ENCODE peak calls at places on chromosomes 7 and 10, in five cellular contexts. R is bronchial epithelial cell, Q is fibroblast of lung, P is dorsolateral prefrontal cortex, T is mucosa of descending colon. Z is an unnamed sample.

GRCh38 chr10:124152139-124152780 is 58.9 kb upstream of the CHST15 start:
- DNase-seq in R (peak; percentile 80), Q (peak; percentile 89), P (no peak), T (peak; percentile 67), Z (no peak)

GRCh38 chr10:32189400-32190084 is 133.3 kb upstream of the KIF5B start:
- DNase-seq in R (peak; percentile 20), Q (peak; percentile 30), P (no peak), T (no peak), Z (no peak)

GRCh38 chr7:11743016-11743415 is 89.0 kb downstream of the THSD7A start:
- DNase-seq in R (no peak), Q (no peak), P (no peak), T (no peak), Z (no peak)

GRCh38 chr7:142603870-142604448 is 145.3 kb upstream of the PRSS1 start:
- DNase-seq in R (peak; percentile 50), Q (peak; percentile 52), P (peak; percentile 36), T (no peak), Z (no peak)

GRCh38 chr10:27759483-27760281 is 14.1 kb upstream of the MKX start:
- DNase-seq in R (no peak), Q (no peak), P (no peak), T (no peak), Z (no peak)

GRCh38 chr10:89074120-89074519 is 83.5 kb downstream of the FAS start:
- DNase-seq in R (no peak), Q (peak; percentile 55), P (no peak), T (no peak), Z (no peak)

GRCh38 chr10:11328264-11329054 is 283.0 kb downstream of the USP6NL start:
- DNase-seq in R (peak; percentile 15), Q (no peak), P (no peak), T (no peak), Z (no peak)

GRCh38 chr10:120689766-120690539 is 161.2 kb upstream of the WDR11 start:
- DNase-seq in R (no peak), Q (peak; percentile 20), P (no peak), T (no peak), Z (no peak)

GRCh38 chr7:103113164-103113563 is 35.7 kb downstream of the NAPEPLD start:
- DNase-seq in R (peak; percentile 92), Q (peak; percentile 98), P (no peak), T (no peak), Z (no peak)

GRCh38 chr7:140674899-140675701 is 2.4 kb downstream of the ADCK2 start:
- DNase-seq in R (no peak), Q (peak; percentile 41), P (peak; percentile 54), T (peak; percentile 18), Z (no peak)
- TF ChIP-seq CTCF in R (peak; percentile 29), Q (peak; percentile 52), P (peak; percentile 69), T (no peak), Z (no peak)

GRCh38 chr7:47100815-47101435 is 481.0 kb downstream of the TNS3 start:
- DNase-seq in R (peak; percentile 47), Q (peak; percentile 44), P (no peak), T (peak; percentile 77), Z (no peak)
- TF ChIP-seq CTCF in R (peak; percentile 68), Q (peak; percentile 52), P (peak; percentile 23), T (peak; percentile 36), Z (no peak)

GRCh38 chr7:140506788-140507464 is 27.6 kb upstream of the MKRN1 start:
- DNase-seq in R (peak; percentile 53), Q (peak; percentile 65), P (no peak), T (no peak), Z (no peak)
- TF ChIP-seq CTCF in R (no peak), Q (peak; percentile 27), P (no peak), T (no peak), Z (no peak)

DNA sequence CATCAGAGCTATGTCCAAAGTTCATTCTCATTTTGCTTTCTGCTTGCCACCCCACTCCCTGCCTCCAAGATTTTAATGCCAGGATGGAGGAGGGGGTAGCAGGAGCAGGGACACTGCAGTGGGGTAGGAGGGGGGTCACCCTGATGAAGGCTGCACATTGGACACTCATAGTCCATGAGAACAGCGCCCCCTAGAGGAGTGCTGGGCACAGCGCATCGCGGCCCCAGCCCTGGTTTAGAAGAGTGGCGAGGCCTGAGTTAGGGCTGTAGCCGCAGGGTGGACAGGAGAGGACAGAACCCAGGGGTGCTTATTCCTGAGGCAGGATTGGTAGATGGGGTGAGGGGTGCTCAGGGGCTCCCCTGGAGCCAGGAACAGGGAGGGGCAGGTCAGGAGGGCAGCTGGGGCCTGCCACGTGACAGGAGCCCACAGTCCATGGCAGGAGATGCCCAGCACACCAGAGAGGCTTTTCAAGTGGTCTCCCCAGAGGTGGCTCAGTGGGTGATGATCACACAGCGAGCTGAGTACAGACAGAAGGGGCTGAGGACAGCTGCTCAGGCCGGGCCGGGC is 71.4 kb downstream of the NEURL1 start:
- DNase-seq in R (no peak), Q (no peak), P (no peak), T (peak; percentile 67), Z (no peak)
- TF ChIP-seq CTCF in R (peak; percentile 62), Q (peak; percentile 31), P (peak; percentile 48), T (peak; percentile 41), Z (no peak)

GRCh38 chr10:80176526-80176925 is 28.8 kb downstream of the ANXA11 start:
- DNase-seq in R (no peak), Q (no peak), P (no peak), T (no peak), Z (no peak)
- TF ChIP-seq CTCF in R (no peak), Q (no peak), P (no peak), T (no peak), Z (no peak)

DNA sequence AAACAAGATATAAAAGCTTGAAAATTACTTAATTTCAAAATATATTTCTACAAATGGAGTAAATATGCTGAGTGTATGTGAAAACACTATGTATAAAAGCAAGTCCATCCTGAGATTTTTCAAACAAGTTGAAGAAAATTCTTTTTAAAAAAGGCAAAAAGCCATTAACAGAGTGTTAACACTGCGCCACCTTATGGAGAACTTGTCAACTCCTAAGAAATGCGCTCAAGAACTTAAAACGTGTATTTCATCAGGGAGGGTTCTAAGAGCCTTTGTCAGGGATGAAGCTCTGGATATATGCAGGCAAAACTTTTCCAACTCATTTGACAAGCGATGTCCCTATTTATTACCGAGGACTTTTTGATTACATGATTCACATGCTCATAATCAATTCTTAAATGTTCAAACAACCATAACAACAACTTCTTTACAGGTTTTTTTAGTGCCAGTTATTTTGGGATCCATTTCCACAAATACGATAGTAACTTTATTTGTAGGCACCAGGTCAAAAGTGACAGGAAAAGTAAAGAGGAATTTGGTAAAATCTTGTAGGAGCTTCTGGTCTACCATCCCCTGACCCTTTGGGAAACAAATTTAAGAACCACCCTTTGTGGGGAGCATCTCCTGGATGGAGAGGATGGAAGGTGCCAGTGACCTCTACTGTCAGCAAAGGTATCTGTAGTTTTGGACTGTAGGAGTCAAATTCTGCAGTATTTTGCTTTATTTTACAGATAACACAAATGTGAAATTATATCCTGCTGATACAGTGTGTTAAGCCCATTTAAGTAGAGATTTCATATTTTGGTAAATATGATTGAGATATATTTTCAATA is 23.2 kb downstream of the CALCR start:
- DNase-seq in R (peak; percentile 58), Q (peak; percentile 43), P (no peak), T (no peak), Z (no peak)
- TF ChIP-seq CTCF in R (peak; percentile 59), Q (peak; percentile 50), P (peak; percentile 47), T (peak; percentile 14), Z (no peak)